ENCODE peak calls at places on chromosomes 12 and 14, in nine cellular contexts. One of them, this sample, is unnamed.

GRCh38 chr12:31991815-31992214 is 32.6 kb downstream of the RESF1 start:
- DNase-seq in fibroblast of villous mesenchyme: no peak
- DNase-seq in HepG2: no peak
- DNase-seq in A549: no peak
- DNase-seq in endothelial cell of umbilical vein: no peak
- DNase-seq in ovary: no peak
- DNase-seq in kidney: no peak
- DNase-seq in stomach: no peak
- DNase-seq in brain microvascular endothelial cell: no peak
- DNase-seq in this sample: no peak

GRCh38 chr14:92625213-92625612 is 111.6 kb downstream of the RIN3 start:
- DNase-seq in brain microvascular endothelial cell: peak; percentile 84
- DNase-seq in ovary: no peak
- DNase-seq in A549: peak; percentile 65
- DNase-seq in fibroblast of villous mesenchyme: peak; percentile 94
- DNase-seq in stomach: no peak
- DNase-seq in HepG2: no peak
- DNase-seq in kidney: no peak
- DNase-seq in endothelial cell of umbilical vein: no peak
- DNase-seq in this sample: no peak

GRCh38 chr12:52007158-52007921 is 594 bp downstream of the TAMALIN start:
- DNase-seq in fibroblast of villous mesenchyme: no peak
- DNase-seq in ovary: peak; percentile 75
- DNase-seq in brain microvascular endothelial cell: no peak
- DNase-seq in kidney: peak; percentile 91
- DNase-seq in stomach: peak; percentile 32
- DNase-seq in HepG2: no peak
- DNase-seq in A549: no peak
- DNase-seq in endothelial cell of umbilical vein: peak; percentile 47
- DNase-seq in this sample: no peak

GRCh38 chr12:132834181-132834711 is 5.6 kb upstream of the GOLGA3 start:
- DNase-seq in A549: no peak
- DNase-seq in ovary: no peak
- DNase-seq in stomach: no peak
- DNase-seq in endothelial cell of umbilical vein: no peak
- DNase-seq in fibroblast of villous mesenchyme: no peak
- DNase-seq in brain microvascular endothelial cell: no peak
- DNase-seq in kidney: no peak
- DNase-seq in HepG2: no peak
- DNase-seq in this sample: no peak

GRCh38 chr14:65847065-65847847 is 434.7 kb downstream of the FUT8 start:
- DNase-seq in HepG2: no peak
- DNase-seq in endothelial cell of umbilical vein: no peak
- DNase-seq in stomach: no peak
- DNase-seq in ovary: no peak
- DNase-seq in A549: no peak
- DNase-seq in fibroblast of villous mesenchyme: no peak
- DNase-seq in brain microvascular endothelial cell: no peak
- DNase-seq in kidney: no peak
- DNase-seq in this sample: no peak

GRCh38 chr12:46470975-46471374 is 98.4 kb upstream of the SLC38A2 start:
- DNase-seq in endothelial cell of umbilical vein: no peak
- DNase-seq in A549: no peak
- DNase-seq in brain microvascular endothelial cell: no peak
- DNase-seq in stomach: no peak
- DNase-seq in ovary: no peak
- DNase-seq in fibroblast of villous mesenchyme: no peak
- DNase-seq in kidney: no peak
- DNase-seq in HepG2: no peak
- DNase-seq in this sample: no peak

GRCh38 chr14:30230719-30231118 is 303.1 kb upstream of the PRKD1 start:
- DNase-seq in stomach: no peak
- DNase-seq in A549: no peak
- DNase-seq in kidney: no peak
- DNase-seq in endothelial cell of umbilical vein: no peak
- DNase-seq in ovary: no peak
- DNase-seq in HepG2: no peak
- DNase-seq in brain microvascular endothelial cell: no peak
- DNase-seq in fibroblast of villous mesenchyme: no peak
- DNase-seq in this sample: no peak

GRCh38 chr14:68168460-68169109 is 349.0 kb downstream of the RAD51B start:
- DNase-seq in brain microvascular endothelial cell: no peak
- DNase-seq in fibroblast of villous mesenchyme: no peak
- DNase-seq in endothelial cell of umbilical vein: no peak
- DNase-seq in HepG2: no peak
- DNase-seq in kidney: no peak
- DNase-seq in ovary: no peak
- DNase-seq in stomach: no peak
- DNase-seq in A549: no peak
- DNase-seq in this sample: no peak

GRCh38 chr12:103495783-103496456 is at the start of gene C12orf42:
- DNase-seq in A549: peak; percentile 75
- DNase-seq in fibroblast of villous mesenchyme: peak; percentile 5
- DNase-seq in endothelial cell of umbilical vein: peak; percentile 5
- DNase-seq in HepG2: no peak
- DNase-seq in kidney: peak; percentile 72
- DNase-seq in ovary: no peak
- DNase-seq in stomach: no peak
- DNase-seq in brain microvascular endothelial cell: no peak
- DNase-seq in this sample: peak; percentile 68

GRCh38 chr14:24381363-24382102 is 13.5 kb downstream of the NFATC4 start:
- DNase-seq in brain microvascular endothelial cell: no peak
- DNase-seq in stomach: peak; percentile 8
- DNase-seq in fibroblast of villous mesenchyme: no peak
- DNase-seq in kidney: no peak
- DNase-seq in A549: no peak
- DNase-seq in endothelial cell of umbilical vein: no peak
- DNase-seq in ovary: no peak
- DNase-seq in HepG2: no peak
- DNase-seq in this sample: no peak

GRCh38 chr12:57754411-57755193 is at the start of gene MARCHF9:
- DNase-seq in endothelial cell of umbilical vein: no peak
- DNase-seq in ovary: no peak
- DNase-seq in stomach: peak; percentile 72
- DNase-seq in kidney: peak; percentile 93
- DNase-seq in A549: peak; percentile 59
- DNase-seq in brain microvascular endothelial cell: no peak
- DNase-seq in HepG2: no peak
- DNase-seq in fibroblast of villous mesenchyme: no peak
- DNase-seq in this sample: peak; percentile 56

GRCh38 chr12:27015730-27016076 is 1.5 kb upstream of the TM7SF3 start:
- DNase-seq in brain microvascular endothelial cell: no peak
- DNase-seq in HepG2: no peak
- DNase-seq in endothelial cell of umbilical vein: peak; percentile 60
- DNase-seq in A549: peak; percentile 57
- DNase-seq in kidney: no peak
- DNase-seq in stomach: no peak
- DNase-seq in fibroblast of villous mesenchyme: peak; percentile 63
- DNase-seq in ovary: no peak
- DNase-seq in this sample: no peak

GRCh38 chr12:129138776-129139175 is 285.5 kb downstream of the GLT1D1 start:
- DNase-seq in HepG2: no peak
- DNase-seq in kidney: no peak
- DNase-seq in brain microvascular endothelial cell: no peak
- DNase-seq in A549: no peak
- DNase-seq in fibroblast of villous mesenchyme: no peak
- DNase-seq in endothelial cell of umbilical vein: no peak
- DNase-seq in stomach: no peak
- DNase-seq in ovary: no peak
- DNase-seq in this sample: no peak

GRCh38 chr14:53692451-53693330 is 263.9 kb downstream of the BMP4 start:
- DNase-seq in fibroblast of villous mesenchyme: peak; percentile 2
- DNase-seq in A549: no peak
- DNase-seq in kidney: no peak
- DNase-seq in HepG2: no peak
- DNase-seq in endothelial cell of umbilical vein: no peak
- DNase-seq in brain microvascular endothelial cell: no peak
- DNase-seq in ovary: no peak
- DNase-seq in stomach: no peak
- DNase-seq in this sample: no peak

GRCh38 chr12:9707864-9708808 is 24.8 kb downstream of the CLECL1 start:
- DNase-seq in brain microvascular endothelial cell: peak; percentile 36
- DNase-seq in A549: peak; percentile 68
- DNase-seq in stomach: peak; percentile 58
- DNase-seq in HepG2: peak; percentile 31
- DNase-seq in kidney: peak; percentile 54
- DNase-seq in endothelial cell of umbilical vein: peak; percentile 63
- DNase-seq in ovary: no peak
- DNase-seq in fibroblast of villous mesenchyme: peak; percentile 64
- DNase-seq in this sample: peak; percentile 45

GRCh38 chr12:108004368-108004767 is 124.7 kb upstream of the WSCD2 start:
- DNase-seq in A549: no peak
- DNase-seq in endothelial cell of umbilical vein: no peak
- DNase-seq in kidney: no peak
- DNase-seq in brain microvascular endothelial cell: no peak
- DNase-seq in ovary: no peak
- DNase-seq in fibroblast of villous mesenchyme: peak; percentile 2
- DNase-seq in stomach: no peak
- DNase-seq in HepG2: no peak
- DNase-seq in this sample: no peak

GRCh38 chr12:24960222-24960855 is 11.4 kb upstream of the BCAT1 start:
- DNase-seq in fibroblast of villous mesenchyme: peak; percentile 59
- DNase-seq in brain microvascular endothelial cell: peak; percentile 68
- DNase-seq in stomach: no peak
- DNase-seq in ovary: no peak
- DNase-seq in kidney: no peak
- DNase-seq in endothelial cell of umbilical vein: peak; percentile 66
- DNase-seq in HepG2: peak; percentile 36
- DNase-seq in A549: peak; percentile 55
- DNase-seq in this sample: no peak

GRCh38 chr12:6635856-6636521 is at the start of gene LPAR5:
- DNase-seq in brain microvascular endothelial cell: peak; percentile 12
- DNase-seq in kidney: peak; percentile 85
- DNase-seq in A549: peak; percentile 66
- DNase-seq in endothelial cell of umbilical vein: no peak
- DNase-seq in fibroblast of villous mesenchyme: peak; percentile 29
- DNase-seq in stomach: peak; percentile 78
- DNase-seq in ovary: no peak
- DNase-seq in HepG2: no peak
- DNase-seq in this sample: no peak

GRCh38 chr12:95218164-95218851 is 701 bp downstream of the VEZT start:
- DNase-seq in kidney: no peak
- DNase-seq in endothelial cell of umbilical vein: peak; percentile 81
- DNase-seq in stomach: no peak
- DNase-seq in ovary: no peak
- DNase-seq in HepG2: no peak
- DNase-seq in A549: no peak
- DNase-seq in fibroblast of villous mesenchyme: no peak
- DNase-seq in brain microvascular endothelial cell: peak; percentile 38
- DNase-seq in this sample: peak; percentile 72

GRCh38 chr12:95215925-95216324 is 1.3 kb downstream of the FGD6 start:
- DNase-seq in A549: peak; percentile 51
- DNase-seq in brain microvascular endothelial cell: peak; percentile 28
- DNase-seq in fibroblast of villous mesenchyme: peak; percentile 76
- DNase-seq in ovary: no peak
- DNase-seq in stomach: no peak
- DNase-seq in kidney: no peak
- DNase-seq in HepG2: peak; percentile 30
- DNase-seq in endothelial cell of umbilical vein: peak; percentile 78
- DNase-seq in this sample: no peak

GRCh38 chr12:95218852-95219171 is 1.2 kb downstream of the VEZT start:
- DNase-seq in A549: peak; percentile 51
- DNase-seq in fibroblast of villous mesenchyme: peak; percentile 31
- DNase-seq in endothelial cell of umbilical vein: no peak
- DNase-seq in brain microvascular endothelial cell: no peak
- DNase-seq in stomach: no peak
- DNase-seq in kidney: no peak
- DNase-seq in HepG2: no peak
- DNase-seq in ovary: no peak
- DNase-seq in this sample: no peak

GRCh38 chr12:95216704-95217376 is 427 bp downstream of the FGD6 start:
- DNase-seq in kidney: no peak
- DNase-seq in stomach: no peak
- DNase-seq in ovary: no peak
- DNase-seq in brain microvascular endothelial cell: no peak
- DNase-seq in fibroblast of villous mesenchyme: no peak
- DNase-seq in endothelial cell of umbilical vein: peak; percentile 61
- DNase-seq in HepG2: peak; percentile 27
- DNase-seq in A549: peak; percentile 49
- DNase-seq in this sample: peak; percentile 3

GRCh38 chr12:95217377-95218163 is at the start of the genes FGD6 and VEZT:
- DNase-seq in brain microvascular endothelial cell: peak; percentile 99
- DNase-seq in stomach: peak; percentile 99
- DNase-seq in fibroblast of villous mesenchyme: peak; percentile 99
- DNase-seq in endothelial cell of umbilical vein: peak; percentile 100
- DNase-seq in HepG2: peak; percentile 98
- DNase-seq in A549: peak; percentile 99
- DNase-seq in kidney: peak; percentile 99
- DNase-seq in ovary: peak; percentile 98
- DNase-seq in this sample: peak; percentile 99
- TF ChIP-seq CTCF in brain microvascular endothelial cell: peak; percentile 71
- TF ChIP-seq CTCF in stomach: no peak
- TF ChIP-seq CTCF in fibroblast of villous mesenchyme: peak; percentile 51
- TF ChIP-seq CTCF in endothelial cell of umbilical vein: peak; percentile 70
- TF ChIP-seq CTCF in HepG2: peak; percentile 82
- TF ChIP-seq CTCF in A549: peak; percentile 71
- TF ChIP-seq CTCF in kidney: peak; percentile 43
- TF ChIP-seq CTCF in ovary: peak; percentile 84
- TF ChIP-seq CTCF in this sample: peak; percentile 69

GRCh38 chr12:23921099-23921846 is 28.2 kb downstream of the SOX5 start:
- DNase-seq in HepG2: no peak
- DNase-seq in brain microvascular endothelial cell: no peak
- DNase-seq in kidney: no peak
- DNase-seq in A549: no peak
- DNase-seq in fibroblast of villous mesenchyme: peak; percentile 16
- DNase-seq in ovary: no peak
- DNase-seq in stomach: no peak
- DNase-seq in endothelial cell of umbilical vein: no peak
- DNase-seq in this sample: no peak
- H3K4me3 ChIP-seq in HepG2: no peak overlapping the region
- H3K4me3 ChIP-seq in brain microvascular endothelial cell: no peak overlapping the region
- H3K4me3 ChIP-seq in kidney: no peak overlapping the region
- H3K4me3 ChIP-seq in A549: no peak overlapping the region
- H3K4me3 ChIP-seq in fibroblast of villous mesenchyme: no peak overlapping the region
- H3K4me3 ChIP-seq in ovary: no peak overlapping the region
- H3K4me3 ChIP-seq in stomach: no peak overlapping the region
- H3K4me3 ChIP-seq in endothelial cell of umbilical vein: no peak overlapping the region
- H3K4me3 ChIP-seq in this sample: peak overlapping the region; percentile 40

GRCh38 chr14:89401241-89401640 is 15.8 kb downstream of the FOXN3 start:
- DNase-seq in stomach: no peak
- DNase-seq in ovary: no peak
- DNase-seq in A549: no peak
- DNase-seq in kidney: no peak
- DNase-seq in endothelial cell of umbilical vein: no peak
- DNase-seq in brain microvascular endothelial cell: no peak
- DNase-seq in fibroblast of villous mesenchyme: no peak
- DNase-seq in HepG2: no peak
- DNase-seq in this sample: no peak
- TF ChIP-seq CTCF in stomach: no peak
- TF ChIP-seq CTCF in ovary: no peak
- TF ChIP-seq CTCF in A549: no peak
- TF ChIP-seq CTCF in kidney: no peak
- TF ChIP-seq CTCF in endothelial cell of umbilical vein: no peak
- TF ChIP-seq CTCF in brain microvascular endothelial cell: no peak
- TF ChIP-seq CTCF in fibroblast of villous mesenchyme: no peak
- TF ChIP-seq CTCF in HepG2: no peak
- TF ChIP-seq CTCF in this sample: no peak

GRCh38 chr12:2811791-2812190 is 677 bp upstream of the ITFG2 start:
- DNase-seq in ovary: no peak
- DNase-seq in HepG2: no peak
- DNase-seq in kidney: no peak
- DNase-seq in brain microvascular endothelial cell: no peak
- DNase-seq in fibroblast of villous mesenchyme: no peak
- DNase-seq in A549: no peak
- DNase-seq in stomach: no peak
- DNase-seq in endothelial cell of umbilical vein: no peak
- DNase-seq in this sample: no peak
- H3K4me3 ChIP-seq in ovary: peak overlapping the region; percentile 89
- H3K4me3 ChIP-seq in HepG2: no peak overlapping the region
- H3K4me3 ChIP-seq in kidney: peak overlapping the region; percentile 79
- H3K4me3 ChIP-seq in brain microvascular endothelial cell: no peak overlapping the region
- H3K4me3 ChIP-seq in fibroblast of villous mesenchyme: peak overlapping the region; percentile 86
- H3K4me3 ChIP-seq in A549: peak overlapping the region; percentile 61
- H3K4me3 ChIP-seq in stomach: peak overlapping the region; percentile 76
- H3K4me3 ChIP-seq in endothelial cell of umbilical vein: no peak overlapping the region
- H3K4me3 ChIP-seq in this sample: peak overlapping the region; percentile 91